ENCODE peak calls at places on chromosomes 11 and 22, in ten cellular contexts. X is AG10803; F is cardiac fibroblast; D is brain microvascular endothelial cell; P is HFF-Myc; R is suprapubic skin; L is HL-60; S is left ventricle myocardium inferior; I is CD4-positive, alpha-beta memory T cell; Q is stomach. H is an unnamed sample.

GRCh38 chr11:128171496-128171895 is 415.9 kb downstream of the ETS1 start:
- DNase-seq in X (no peak), F (peak; percentile 65), D (no peak), P (no peak), R (no peak), L (no peak), S (no peak), I (no peak), Q (no peak), H (no peak)

GRCh38 chr11:86243377-86243776 is 1.2 kb upstream of the EED start:
- DNase-seq in X (no peak), F (no peak), D (no peak), P (no peak), R (no peak), L (peak; percentile 3), S (no peak), I (no peak), Q (no peak), H (no peak)

GRCh38 chr11:126158054-126158791 is 53.2 kb downstream of the RPUSD4 start:
- DNase-seq in X (no peak), F (no peak), D (no peak), P (no peak), R (no peak), L (no peak), S (no peak), I (no peak), Q (no peak), H (peak; percentile 86)

GRCh38 chr11:101717621-101718020 is 133.8 kb upstream of the TRPC6 start:
- DNase-seq in X (no peak), F (no peak), D (no peak), P (no peak), R (no peak), L (no peak), S (no peak), I (no peak), Q (no peak), H (no peak)

GRCh38 chr11:25163421-25163820 is 666.6 kb downstream of the LUZP2 start:
- DNase-seq in X (no peak), F (peak; percentile 3), D (peak; percentile 7), P (no peak), R (no peak), L (no peak), S (no peak), I (no peak), Q (no peak), H (no peak)

GRCh38 chr22:48561676-48562075 is 1266.0 kb downstream of the BRD1 start:
- DNase-seq in X (no peak), F (no peak), D (no peak), P (no peak), R (no peak), L (no peak), S (no peak), I (no peak), Q (no peak), H (no peak)

GRCh38 chr11:126148317-126148716 is 63.1 kb downstream of the RPUSD4 start:
- DNase-seq in X (no peak), F (no peak), D (no peak), P (no peak), R (no peak), L (no peak), S (no peak), I (no peak), Q (no peak), H (peak; percentile 54)

GRCh38 chr11:10927533-10927932 is 69.7 kb upstream of the ZBED5 start:
- DNase-seq in X (no peak), F (no peak), D (no peak), P (no peak), R (no peak), L (no peak), S (no peak), I (no peak), Q (no peak), H (peak; percentile 85)

GRCh38 chr11:6481012-6481923 is at the start of the genes ARFIP2 and TIMM10B:
- DNase-seq in X (peak; percentile 97), F (peak; percentile 98), D (peak; percentile 97), P (peak; percentile 91), R (peak; percentile 99), L (peak; percentile 99), S (peak; percentile 99), I (peak; percentile 93), Q (peak; percentile 99), H (peak; percentile 98)

GRCh38 chr11:6483015-6483414 is 1.7 kb downstream of the TIMM10B start:
- DNase-seq in X (no peak), F (no peak), D (no peak), P (no peak), R (no peak), L (no peak), S (no peak), I (no peak), Q (no peak), H (no peak)

GRCh38 chr11:6480299-6480914 is 724 bp downstream of the ARFIP2 start:
- DNase-seq in X (peak; percentile 11), F (no peak), D (no peak), P (no peak), R (no peak), L (no peak), S (no peak), I (no peak), Q (peak; percentile 40), H (no peak)

GRCh38 chr11:6481924-6482275 is 599 bp downstream of the TIMM10B start:
- DNase-seq in X (no peak), F (no peak), D (no peak), P (no peak), R (no peak), L (no peak), S (no peak), I (no peak), Q (no peak), H (no peak)

GRCh38 chr11:6482431-6482830 is 1.1 kb downstream of the TIMM10B start:
- DNase-seq in X (no peak), F (no peak), D (no peak), P (no peak), R (no peak), L (no peak), S (no peak), I (no peak), Q (no peak), H (no peak)
- H3K4me3 ChIP-seq in X (peak overlapping the region; percentile 99), F (peak overlapping the region; percentile 88), D (peak overlapping the region; percentile 98), P (peak overlapping the region; percentile 87), R (peak overlapping the region; percentile 87), L (peak overlapping the region; percentile 84), S (peak overlapping the region; percentile 91), I (peak overlapping the region; percentile 83), Q (peak overlapping the region; percentile 68), H (peak overlapping the region; percentile 72)

GRCh38 chr11:43942651-43943356 is 367 bp downstream of the C11orf96 start:
- DNase-seq in X (no peak), F (peak; percentile 57), D (peak; percentile 18), P (no peak), R (no peak), L (peak; percentile 30), S (no peak), I (no peak), Q (no peak), H (no peak)

GRCh38 chr11:43944761-43945311 is 2.4 kb downstream of the C11orf96 start:
- DNase-seq in X (no peak), F (peak; percentile 52), D (peak; percentile 61), P (no peak), R (peak; percentile 76), L (peak; percentile 76), S (peak; percentile 79), I (peak; percentile 39), Q (peak; percentile 78), H (peak; percentile 29)

GRCh38 chr11:43943357-43943930 is 1.0 kb downstream of the C11orf96 start:
- DNase-seq in X (no peak), F (peak; percentile 29), D (peak; percentile 14), P (no peak), R (peak; percentile 61), L (no peak), S (no peak), I (no peak), Q (no peak), H (no peak)

GRCh38 chr11:43941257-43941879 is 1.1 kb upstream of the C11orf96 start:
- DNase-seq in X (no peak), F (peak; percentile 51), D (no peak), P (no peak), R (peak; percentile 53), L (no peak), S (no peak), I (no peak), Q (no peak), H (no peak)

GRCh38 chr11:43943931-43944751 is 1.7 kb downstream of the C11orf96 start:
- DNase-seq in X (no peak), F (peak; percentile 21), D (peak; percentile 43), P (no peak), R (no peak), L (no peak), S (no peak), I (no peak), Q (no peak), H (no peak)
- H3K4me3 ChIP-seq in X (peak overlapping the region; percentile 50), F (peak overlapping the region; percentile 67), D (peak overlapping the region; percentile 64), P (no peak overlapping the region), R (peak overlapping the region; percentile 72), L (no peak overlapping the region), S (peak overlapping the region; percentile 83), I (no peak overlapping the region), Q (peak overlapping the region; percentile 79), H (peak overlapping the region; percentile 24)

DNA sequence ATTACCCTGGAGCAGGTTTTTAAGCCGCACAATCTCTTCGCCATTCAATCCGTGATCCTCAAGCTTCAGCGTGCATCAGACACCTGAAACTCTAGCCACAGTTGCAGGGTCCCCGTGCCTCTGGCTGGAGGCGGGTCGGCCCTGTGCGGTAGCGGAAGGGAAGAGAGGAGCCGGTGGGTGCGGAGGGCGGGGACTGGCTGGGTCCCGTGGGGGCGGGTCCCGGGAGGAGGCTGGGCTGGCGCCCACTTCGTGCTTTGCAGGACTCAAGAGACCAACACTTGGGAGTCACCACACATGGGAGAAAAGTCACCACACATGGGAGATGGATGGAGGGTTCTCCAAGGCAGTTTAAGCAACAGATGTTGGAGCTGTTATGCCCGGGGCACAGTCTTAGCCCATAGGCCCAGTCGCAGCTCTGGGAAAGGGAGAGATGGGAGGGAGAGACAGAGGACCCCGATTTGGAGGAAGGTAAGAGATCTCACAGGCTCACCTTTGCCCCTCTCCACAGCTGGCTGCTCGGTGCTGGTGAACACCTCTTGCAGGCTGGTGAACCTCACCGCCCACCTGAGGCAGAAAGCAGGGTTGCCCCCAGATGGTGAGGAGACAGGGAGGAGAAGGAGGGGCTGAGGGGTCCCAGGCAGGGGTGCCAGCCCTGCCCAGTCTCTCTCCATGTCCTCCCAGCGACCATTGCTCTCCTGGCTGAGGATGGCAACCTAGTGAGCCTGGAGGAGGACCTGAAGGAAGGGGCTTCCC is 965 bp downstream of the C22orf15 start:
- DNase-seq in X (no peak), F (no peak), D (no peak), P (no peak), R (no peak), L (no peak), S (no peak), I (peak; percentile 24), Q (no peak), H (no peak)
- H3K4me3 ChIP-seq in X (peak overlapping the region; percentile 24), F (no peak overlapping the region), D (no peak overlapping the region), P (peak overlapping the region; percentile 25), R (peak overlapping the region; percentile 19), L (no peak overlapping the region), S (peak overlapping the region; percentile 78), I (no peak overlapping the region), Q (peak overlapping the region; percentile 35), H (no peak overlapping the region)

DNA sequence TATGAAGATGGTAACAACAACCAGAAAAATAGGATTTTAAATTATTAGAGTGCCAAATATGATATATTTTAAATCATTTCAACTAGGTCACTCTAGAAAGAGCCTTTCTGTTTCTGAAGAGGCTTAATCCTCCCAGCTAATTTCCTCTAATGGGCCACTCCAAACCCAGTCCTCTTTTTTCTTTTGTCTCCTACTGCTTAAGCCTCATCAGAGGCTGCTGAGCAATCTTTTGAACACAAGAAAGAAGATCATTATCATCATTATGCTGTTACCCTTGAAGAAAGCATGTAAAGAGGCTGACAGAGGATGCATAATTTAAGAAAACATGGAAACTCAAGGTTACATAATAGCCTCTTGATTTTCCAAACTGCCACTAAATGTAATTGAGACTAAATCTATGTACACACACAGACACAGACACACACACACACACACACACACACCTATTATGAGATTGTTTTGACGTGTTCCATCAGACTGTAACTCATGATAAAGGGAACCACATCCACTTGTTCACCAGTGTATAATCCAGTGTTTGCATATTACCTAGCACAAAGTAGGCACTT is 519.6 kb downstream of the METTL15 start:
- DNase-seq in X (no peak), F (no peak), D (no peak), P (no peak), R (no peak), L (no peak), S (no peak), I (no peak), Q (no peak), H (no peak)
- H3K4me3 ChIP-seq in X (no peak overlapping the region), F (no peak overlapping the region), D (no peak overlapping the region), P (no peak overlapping the region), R (no peak overlapping the region), L (no peak overlapping the region), S (no peak overlapping the region), I (no peak overlapping the region), Q (no peak overlapping the region), H (no peak overlapping the region)